ENCODE peak calls at places on chromosomes 7 and 10, in four cellular contexts. One of them, this sample, is unnamed.

GRCh38 chr7:1197997-1198632 is 34.6 kb upstream of the UNCX start:
- DNase-seq in ELR: peak
- DNase-seq in neural crest cell: no peak
- DNase-seq in body of pancreas: no peak
- DNase-seq in this sample: no peak

GRCh38 chr10:30980951-30981616 is 50.6 kb downstream of the ZNF438 start:
- DNase-seq in neural crest cell: no peak
- DNase-seq in body of pancreas: peak
- DNase-seq in ELR: no peak
- DNase-seq in this sample: no peak

GRCh38 chr10:35546824-35547225 is 58.3 kb upstream of the GJD4 start:
- DNase-seq in neural crest cell: no peak
- DNase-seq in body of pancreas: no peak
- DNase-seq in ELR: peak
- DNase-seq in this sample: no peak

GRCh38 chr7:30260246-30260768 is 24.1 kb upstream of the ZNRF2 start:
- DNase-seq in body of pancreas: no peak
- DNase-seq in ELR: no peak
- DNase-seq in neural crest cell: no peak
- DNase-seq in this sample: no peak

GRCh38 chr10:103078309-103078615 is 114.8 kb downstream of the NT5C2 start:
- DNase-seq in body of pancreas: no peak
- DNase-seq in neural crest cell: no peak
- DNase-seq in ELR: no peak
- DNase-seq in this sample: no peak

GRCh38 chr10:31888442-31888841 is 40.2 kb downstream of the ARHGAP12 start:
- DNase-seq in neural crest cell: no peak
- DNase-seq in body of pancreas: no peak
- DNase-seq in ELR: no peak
- DNase-seq in this sample: no peak

GRCh38 chr7:138962561-138963270 is 18.5 kb downstream of the KIAA1549 start:
- DNase-seq in ELR: no peak
- DNase-seq in neural crest cell: no peak
- DNase-seq in body of pancreas: peak
- DNase-seq in this sample: no peak

GRCh38 chr10:89167915-89168314 is 39.2 kb downstream of the CH25H start:
- DNase-seq in ELR: no peak
- DNase-seq in neural crest cell: no peak
- DNase-seq in body of pancreas: no peak
- DNase-seq in this sample: no peak

GRCh38 chr7:77995717-77996116 is 197.1 kb downstream of the PHTF2 start:
- DNase-seq in neural crest cell: no peak
- DNase-seq in body of pancreas: no peak
- DNase-seq in ELR: peak
- DNase-seq in this sample: no peak